ENCODE peak calls at places on chromosome 21, in six cellular contexts. R is NCI-H1417; C is neural progenitor cell; F is T-helper 2 cell; L is spleen; A is stimulated activated naive CD4-positive, alpha-beta T cell. T is an unnamed sample.

GRCh38 chr21:45102391-45102932 is 28.1 kb downstream of the ADARB1 start:
- DNase-seq in F (no peak), L (no peak), C (no peak), R (no peak), A (no peak), T (no peak)

GRCh38 chr21:46004168-46004861 is 22.7 kb downstream of the COL6A1 start:
- DNase-seq in A (no peak), R (no peak), L (peak), C (no peak), F (no peak), T (no peak)

GRCh38 chr21:45508607-45509565 is 33.4 kb downstream of the SLC19A1 start:
- DNase-seq in R (no peak), A (no peak), L (peak), C (peak), F (peak), T (no peak)

GRCh38 chr21:38820471-38821239 is 14.9 kb downstream of the ETS2 start:
- DNase-seq in F (no peak), L (no peak), A (no peak), C (no peak), R (no peak), T (no peak)

GRCh38 chr21:24369751-24370150 is 1237.5 kb downstream of the MRPL39 start:
- DNase-seq in A (no peak), C (no peak), L (no peak), R (no peak), F (no peak), T (no peak)

GRCh38 chr21:44024895-44025353 is 12.8 kb downstream of the TRAPPC10 start:
- DNase-seq in C (peak), A (no peak), R (no peak), L (no peak), F (no peak), T (peak)

GRCh38 chr21:16102113-16102512 is 372.3 kb downstream of the USP25 start:
- DNase-seq in C (no peak), L (no peak), R (no peak), A (no peak), F (no peak), T (no peak)

GRCh38 chr21:31248598-31248997 is 95.5 kb downstream of the TIAM1 start:
- DNase-seq in A (no peak), F (no peak), L (no peak), C (no peak), R (no peak), T (no peak)

GRCh38 chr21:39712976-39713375 is 32.0 kb upstream of the IGSF5 start:
- DNase-seq in R (peak), A (no peak), F (no peak), L (no peak), C (peak), T (peak)

GRCh38 chr21:34243562-34243961 is 120.2 kb upstream of the KCNE2 start:
- DNase-seq in A (no peak), C (peak), R (peak), F (no peak), L (no peak), T (peak)

GRCh38 chr21:15005391-15005790 is 59.4 kb downstream of the NRIP1 start:
- DNase-seq in L (peak), A (no peak), F (no peak), C (peak), R (peak), T (peak)

GRCh38 chr21:25214676-25215075 is 392.6 kb downstream of the MRPL39 start:
- DNase-seq in F (no peak), A (no peak), R (no peak), L (no peak), C (no peak), T (no peak)

GRCh38 chr21:44929242-44929798 is 8.6 kb upstream of the ITGB2 start:
- DNase-seq in L (peak), F (no peak), C (no peak), R (no peak), A (no peak), T (no peak)

GRCh38 chr21:25862596-25862995 is 127.8 kb downstream of the GABPA start:
- DNase-seq in A (no peak), F (no peak), R (peak), C (peak), L (no peak), T (peak)

GRCh38 chr21:20537162-20537561 is 461.0 kb upstream of the NCAM2 start:
- DNase-seq in F (no peak), A (no peak), L (no peak), C (no peak), R (no peak), T (no peak)

GRCh38 chr21:43188712-43189151 is 19.9 kb downstream of the CRYAA start:
- DNase-seq in L (peak), C (no peak), R (no peak), A (no peak), F (no peak), T (no peak)

GRCh38 chr21:43820466-43820865 is 31.1 kb downstream of the RRP1 start:
- DNase-seq in R (no peak), A (no peak), F (no peak), C (no peak), L (peak), T (no peak)

GRCh38 chr21:46431884-46432488 is 26.7 kb upstream of the DIP2A start:
- DNase-seq in C (no peak), R (no peak), L (no peak), F (no peak), A (no peak), T (no peak)